ENCODE peak calls at places on chromosomes 16 and 17, in five cellular contexts. One of them, this sample, is unnamed.

GRCh38 chr17:65594585-65594940 is 33.1 kb upstream of the AXIN2 start:
- DNase-seq in psoas muscle: no peak
- DNase-seq in ascending aorta: no peak
- DNase-seq in astrocyte: peak; percentile 33
- DNase-seq in fibroblast of mammary gland: peak; percentile 31
- DNase-seq in this sample: no peak

GRCh38 chr17:46009681-46010596 is 10.9 kb downstream of the STH start:
- DNase-seq in astrocyte: peak; percentile 75
- DNase-seq in ascending aorta: no peak
- DNase-seq in psoas muscle: peak; percentile 49
- DNase-seq in fibroblast of mammary gland: peak; percentile 17
- DNase-seq in this sample: no peak

GRCh38 chr16:78900039-78900811 is 700.3 kb downstream of the MAF start:
- DNase-seq in ascending aorta: no peak
- DNase-seq in psoas muscle: no peak
- DNase-seq in astrocyte: no peak
- DNase-seq in fibroblast of mammary gland: no peak
- DNase-seq in this sample: no peak

GRCh38 chr17:65324977-65325376 is 187.8 kb downstream of the RGS9 start:
- DNase-seq in ascending aorta: no peak
- DNase-seq in psoas muscle: peak; percentile 30
- DNase-seq in astrocyte: no peak
- DNase-seq in fibroblast of mammary gland: peak; percentile 74
- DNase-seq in this sample: no peak

GRCh38 chr17:73358668-73359067 is 46.9 kb upstream of the CDC42EP4 start:
- DNase-seq in psoas muscle: no peak
- DNase-seq in fibroblast of mammary gland: no peak
- DNase-seq in astrocyte: no peak
- DNase-seq in ascending aorta: no peak
- DNase-seq in this sample: no peak

GRCh38 chr17:31564883-31565297 is 173.4 kb downstream of the RAB11FIP4 start:
- DNase-seq in astrocyte: peak; percentile 79
- DNase-seq in ascending aorta: no peak
- DNase-seq in fibroblast of mammary gland: peak; percentile 58
- DNase-seq in psoas muscle: no peak
- DNase-seq in this sample: no peak

GRCh38 chr16:15509051-15509592 is 74.7 kb downstream of the BMERB1 start:
- DNase-seq in fibroblast of mammary gland: no peak
- DNase-seq in astrocyte: no peak
- DNase-seq in ascending aorta: no peak
- DNase-seq in psoas muscle: no peak
- DNase-seq in this sample: no peak

GRCh38 chr17:49775546-49776260 is 11.8 kb upstream of the FAM117A start:
- DNase-seq in astrocyte: peak; percentile 28
- DNase-seq in ascending aorta: no peak
- DNase-seq in psoas muscle: no peak
- DNase-seq in fibroblast of mammary gland: no peak
- DNase-seq in this sample: no peak

GRCh38 chr16:31487720-31488629 is 5.1 kb downstream of the SLC5A2 start:
- DNase-seq in astrocyte: no peak
- DNase-seq in fibroblast of mammary gland: no peak
- DNase-seq in psoas muscle: peak; percentile 49
- DNase-seq in ascending aorta: no peak
- DNase-seq in this sample: peak; percentile 57

GRCh38 chr17:34177642-34178041 is 77.4 kb upstream of the CCL2 start:
- DNase-seq in fibroblast of mammary gland: peak; percentile 77
- DNase-seq in ascending aorta: no peak
- DNase-seq in astrocyte: peak; percentile 85
- DNase-seq in psoas muscle: no peak
- DNase-seq in this sample: no peak

GRCh38 chr17:6589266-6589946 is 33.1 kb upstream of the PITPNM3 start:
- DNase-seq in astrocyte: no peak
- DNase-seq in ascending aorta: no peak
- DNase-seq in psoas muscle: no peak
- DNase-seq in fibroblast of mammary gland: peak; percentile 72
- DNase-seq in this sample: no peak
- TF ChIP-seq CTCF in astrocyte: no peak
- TF ChIP-seq CTCF in ascending aorta: no peak
- TF ChIP-seq CTCF in psoas muscle: no peak
- TF ChIP-seq CTCF in fibroblast of mammary gland: no peak
- TF ChIP-seq CTCF in this sample: no peak

DNA sequence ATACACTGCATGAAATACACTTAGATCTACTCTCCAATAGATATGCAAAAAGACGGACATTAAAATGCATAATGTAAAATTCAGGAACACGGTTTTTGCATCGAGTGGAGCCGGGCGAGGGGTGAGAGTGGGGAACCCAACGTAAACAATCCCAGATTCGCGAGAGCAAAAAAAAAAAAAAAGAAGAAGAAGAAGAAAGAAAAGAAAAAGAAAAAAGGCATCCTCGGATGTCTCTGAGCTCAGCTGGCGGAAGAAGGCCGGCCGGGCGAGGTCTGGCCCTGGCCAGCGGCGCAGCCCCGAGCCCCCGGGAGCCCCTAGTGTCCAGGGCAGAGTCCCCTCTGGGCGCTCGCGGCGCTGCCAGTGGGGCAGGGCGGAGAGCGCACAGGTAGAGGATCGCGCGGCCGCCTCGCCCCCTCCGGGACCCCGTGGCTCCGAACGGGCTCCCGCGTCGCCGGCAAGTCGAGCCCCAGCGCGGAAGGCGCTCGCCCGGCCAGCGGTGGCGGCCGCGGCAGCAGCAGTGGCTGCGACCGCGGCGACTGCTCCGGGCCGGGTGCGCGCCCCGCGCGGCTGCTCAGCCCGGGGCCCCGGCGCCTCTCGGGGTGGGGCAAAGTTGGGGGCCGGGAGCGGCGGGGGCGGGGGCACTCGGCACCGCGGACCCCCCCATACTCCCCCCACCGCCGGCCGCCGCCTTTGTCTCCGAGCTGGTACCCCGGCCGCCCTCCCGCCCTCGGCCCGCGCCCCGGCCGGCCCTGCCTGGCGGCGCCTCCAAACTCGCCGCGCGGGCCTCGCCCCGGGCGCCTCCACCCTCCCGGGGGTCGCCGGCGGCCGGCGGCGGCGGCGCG is 9.7 kb upstream of the ZFHX3 start:
- DNase-seq in ascending aorta: no peak
- DNase-seq in fibroblast of mammary gland: no peak
- DNase-seq in astrocyte: no peak
- DNase-seq in psoas muscle: peak; percentile 55
- DNase-seq in this sample: no peak
- TF ChIP-seq CTCF in ascending aorta: no peak
- TF ChIP-seq CTCF in fibroblast of mammary gland: no peak
- TF ChIP-seq CTCF in astrocyte: no peak
- TF ChIP-seq CTCF in psoas muscle: peak; percentile 35
- TF ChIP-seq CTCF in this sample: peak; percentile 32

DNA sequence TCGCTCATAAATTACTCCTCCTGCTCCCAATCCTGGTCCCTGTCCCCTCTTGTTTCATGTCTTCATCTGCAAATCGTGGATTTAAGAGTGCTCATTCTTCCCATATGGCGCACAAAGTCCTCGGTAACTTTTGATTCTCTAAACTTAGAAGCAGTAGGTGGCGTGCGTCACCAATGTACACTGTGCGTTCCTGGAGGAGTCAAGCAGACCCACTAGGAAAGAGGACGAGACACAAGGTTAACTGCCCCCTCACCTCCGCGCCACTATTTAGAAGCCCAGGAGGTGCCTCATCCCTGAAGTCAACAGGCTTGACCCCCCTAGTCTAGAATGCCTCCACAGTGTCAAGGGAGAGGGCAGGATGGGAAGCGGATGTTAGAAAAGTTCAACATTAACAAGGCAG is 2.9 kb downstream of the SLC13A5 start:
- DNase-seq in astrocyte: no peak
- DNase-seq in psoas muscle: no peak
- DNase-seq in fibroblast of mammary gland: peak; percentile 9
- DNase-seq in ascending aorta: no peak
- DNase-seq in this sample: no peak
- TF ChIP-seq CTCF in astrocyte: no peak
- TF ChIP-seq CTCF in psoas muscle: no peak
- TF ChIP-seq CTCF in fibroblast of mammary gland: no peak
- TF ChIP-seq CTCF in ascending aorta: no peak
- TF ChIP-seq CTCF in this sample: no peak

DNA sequence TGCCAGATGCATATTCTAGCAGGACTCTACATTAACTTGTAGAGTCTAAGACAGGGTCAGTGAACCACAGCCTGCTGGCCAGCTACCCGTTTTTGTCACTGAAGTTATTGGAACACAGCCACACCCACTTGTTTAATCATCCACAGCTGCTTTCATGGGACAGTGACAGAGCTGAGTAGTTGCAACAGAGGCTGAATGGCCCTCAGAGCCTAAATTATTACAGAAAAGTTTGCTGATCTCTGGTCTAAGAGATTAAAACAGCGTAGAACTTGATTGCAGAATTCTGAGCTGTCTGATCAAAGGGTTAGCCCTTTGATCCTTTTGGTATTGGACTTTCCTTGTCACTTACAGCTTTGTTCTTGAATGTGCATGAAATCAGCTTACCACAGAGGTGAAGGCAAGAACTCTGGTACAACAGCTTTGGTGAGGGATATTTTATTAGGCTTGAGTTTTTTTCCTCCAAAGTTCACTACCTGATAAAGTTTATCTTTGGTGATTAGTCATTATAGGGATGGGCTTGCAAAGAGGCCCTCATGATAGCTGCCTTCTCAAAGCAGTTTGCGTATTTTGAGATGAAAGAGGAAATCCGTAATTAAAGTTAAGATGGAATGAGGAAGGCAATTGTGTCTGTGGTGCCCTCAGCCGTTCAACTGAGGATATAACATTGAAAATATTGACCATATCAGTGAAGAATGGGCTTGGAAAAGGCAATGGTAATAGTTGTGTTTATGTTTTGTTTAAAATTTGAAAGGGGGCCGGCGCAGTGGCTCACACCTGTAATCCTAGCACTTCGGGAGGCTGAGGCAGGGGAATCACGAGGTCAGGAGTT is 23.7 kb downstream of the ALDH3A2 start:
- DNase-seq in psoas muscle: peak; percentile 55
- DNase-seq in astrocyte: no peak
- DNase-seq in ascending aorta: no peak
- DNase-seq in fibroblast of mammary gland: peak; percentile 39
- DNase-seq in this sample: peak; percentile 89
- TF ChIP-seq CTCF in psoas muscle: peak; percentile 12
- TF ChIP-seq CTCF in astrocyte: no peak
- TF ChIP-seq CTCF in ascending aorta: no peak
- TF ChIP-seq CTCF in fibroblast of mammary gland: peak; percentile 22
- TF ChIP-seq CTCF in this sample: peak; percentile 10